ENCODE peak calls at places on chromosomes 2 and 18, in five cellular contexts. W is psoas muscle; A is upper lobe of right lung; B is CD4-positive, alpha-beta memory T cell; U is tibial artery. I is an unnamed sample.

GRCh38 chr2:61993422-61994024 is 88.0 kb downstream of the COMMD1 start:
- DNase-seq in W (no peak), A (no peak), B (peak; percentile 6), U (no peak), I (no peak)

GRCh38 chr2:178469219-178469849 is 9.1 kb downstream of the FKBP7 start:
- DNase-seq in W (no peak), A (no peak), B (no peak), U (no peak), I (no peak)

GRCh38 chr18:49444599-49444998 is 15.8 kb downstream of the DYM start:
- DNase-seq in W (no peak), A (no peak), B (no peak), U (no peak), I (no peak)

GRCh38 chr2:203783496-203784203 is 77.2 kb downstream of the CD28 start:
- DNase-seq in W (no peak), A (no peak), B (no peak), U (no peak), I (no peak)

GRCh38 chr18:56889621-56890020 is 238.5 kb downstream of the WDR7 start:
- DNase-seq in W (no peak), A (no peak), B (no peak), U (no peak), I (no peak)

GRCh38 chr2:220434365-220434764 is 806.9 kb downstream of the SLC4A3 start:
- DNase-seq in W (no peak), A (no peak), B (no peak), U (no peak), I (no peak)

GRCh38 chr2:127007652-127008051 is 99.3 kb downstream of the BIN1 start:
- DNase-seq in W (no peak), A (no peak), B (no peak), U (no peak), I (no peak)

GRCh38 chr2:145743016-145743415 is 1223.1 kb upstream of the ZEB2 start:
- DNase-seq in W (no peak), A (no peak), B (no peak), U (no peak), I (no peak)

GRCh38 chr2:82803307-82803706 is 1655.8 kb downstream of the SUCLG1 start:
- DNase-seq in W (no peak), A (no peak), B (no peak), U (no peak), I (no peak)

GRCh38 chr2:111668741-111669140 is 215.3 kb downstream of the ANAPC1 start:
- DNase-seq in W (no peak), A (no peak), B (no peak), U (no peak), I (no peak)

GRCh38 chr2:119475225-119475856 is 43.7 kb downstream of the TMEM37 start:
- DNase-seq in W (no peak), A (no peak), B (no peak), U (no peak), I (peak; percentile 67)

GRCh38 chr18:63518178-63519012 is 23.8 kb upstream of the SERPINB12 start:
- DNase-seq in W (no peak), A (no peak), B (peak; percentile 44), U (peak; percentile 50), I (no peak)

GRCh38 chr2:20172273-20173052 is 52.5 kb downstream of the SDC1 start:
- DNase-seq in W (no peak), A (peak; percentile 80), B (no peak), U (no peak), I (no peak)

GRCh38 chr2:171706152-171706803 is 19.0 kb downstream of the DYNC1I2 start:
- DNase-seq in W (no peak), A (no peak), B (peak; percentile 32), U (no peak), I (no peak)

GRCh38 chr2:219400562-219400961 is 12.8 kb upstream of the DNPEP start:
- DNase-seq in W (no peak), A (no peak), B (no peak), U (no peak), I (no peak)

GRCh38 chr2:695111-695510 is 17.9 kb upstream of the TMEM18 start:
- DNase-seq in W (peak; percentile 56), A (no peak), B (no peak), U (no peak), I (no peak)

GRCh38 chr2:237698338-237698694 is 70.9 kb downstream of the LRRFIP1 start:
- DNase-seq in W (no peak), A (peak; percentile 35), B (no peak), U (no peak), I (peak; percentile 45)

GRCh38 chr18:61154866-61155265 is 178.4 kb upstream of the CDH20 start:
- DNase-seq in W (no peak), A (no peak), B (no peak), U (no peak), I (no peak)

GRCh38 chr2:15230599-15231192 is 330.4 kb downstream of the NBAS start:
- DNase-seq in W (no peak), A (no peak), B (no peak), U (no peak), I (no peak)

GRCh38 chr2:150133623-150134022 is 353.8 kb downstream of the RND3 start:
- DNase-seq in W (no peak), A (no peak), B (no peak), U (no peak), I (no peak)

GRCh38 chr18:55838322-55838721 is 250.3 kb upstream of the TCF4 start:
- DNase-seq in W (no peak), A (no peak), B (no peak), U (no peak), I (no peak)

GRCh38 chr18:31513189-31513907 is 15.4 kb downstream of the DSG2 start:
- DNase-seq in W (no peak), A (no peak), B (no peak), U (no peak), I (no peak)

GRCh38 chr18:64110692-64111480 is 38.0 kb downstream of the LINC00305 start:
- DNase-seq in W (no peak), A (no peak), B (no peak), U (no peak), I (no peak)

GRCh38 chr2:44975571-44976450 is 33.4 kb downstream of the SIX2 start:
- DNase-seq in W (no peak), A (no peak), B (no peak), U (no peak), I (no peak)

GRCh38 chr2:170350929-170351826 is 173.2 kb downstream of the MYO3B start:
- DNase-seq in W (no peak), A (no peak), B (no peak), U (no peak), I (no peak)

GRCh38 chr2:170354855-170355649 is 177.1 kb downstream of the MYO3B start:
- DNase-seq in W (no peak), A (no peak), B (peak; percentile 10), U (no peak), I (no peak)

GRCh38 chr2:170359466-170359865 is 181.5 kb downstream of the MYO3B start:
- DNase-seq in W (no peak), A (no peak), B (no peak), U (no peak), I (no peak)

DNA sequence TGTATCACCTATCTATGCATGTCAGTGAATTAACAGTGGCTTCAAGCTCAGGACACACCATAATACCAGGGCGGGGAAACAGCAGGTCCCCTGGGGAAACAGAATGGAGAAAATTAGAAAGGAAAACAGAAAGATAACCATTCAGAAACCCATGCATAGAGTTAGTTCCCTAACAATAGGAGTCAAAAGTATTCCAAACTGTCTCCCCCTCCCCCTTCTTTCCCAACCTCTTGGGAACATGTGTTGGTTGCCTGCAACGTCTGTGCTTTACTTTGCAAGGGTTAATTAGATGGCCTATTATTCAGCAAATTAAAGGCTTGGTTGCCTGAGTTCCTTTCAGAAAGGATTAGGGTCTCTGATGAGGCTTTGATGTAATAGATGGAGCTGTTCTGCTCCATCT is 176.5 kb downstream of the MYO3B start:
- DNase-seq in W (no peak), A (no peak), B (no peak), U (no peak), I (no peak)
- H3K4me3 ChIP-seq in W (no peak overlapping the region), A (no peak overlapping the region), B (no peak overlapping the region), U (no peak overlapping the region), I (no peak overlapping the region)

DNA sequence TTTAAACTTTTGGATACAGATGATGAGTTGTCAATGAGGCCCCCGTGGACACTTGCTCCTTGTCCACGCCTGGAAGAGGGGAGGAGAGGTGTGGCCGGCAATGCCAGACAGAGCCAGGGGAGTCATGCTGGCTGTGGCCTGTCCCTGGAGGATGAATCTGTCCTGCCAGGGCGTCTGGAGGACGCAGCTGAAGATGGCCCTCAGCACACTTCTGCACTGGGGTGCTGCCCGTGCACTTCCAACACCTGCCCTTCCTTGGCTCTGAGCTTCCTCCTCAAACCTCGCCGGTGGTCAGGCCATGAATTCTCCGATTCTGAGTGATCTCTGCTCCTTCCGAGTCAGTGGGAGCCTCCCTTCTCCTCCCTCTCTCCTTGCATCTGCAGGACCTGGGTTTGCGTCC is 56.4 kb downstream of the KCNF1 start:
- DNase-seq in W (no peak), A (no peak), B (no peak), U (no peak), I (no peak)
- H3K27me3 ChIP-seq in W (no peaks in the 10 kb centered on the region), A (peaks cover 13% of the 10 kb centered on the region), B (no peaks in the 10 kb centered on the region), U (no peaks in the 10 kb centered on the region), I (peaks cover 23% of the 10 kb centered on the region)

GRCh38 chr2:232309592-232309991 is 69.0 kb upstream of the ALPP start:
- DNase-seq in W (no peak), A (no peak), B (no peak), U (no peak), I (no peak)
- H3K4me3 ChIP-seq in W (no peak overlapping the region), A (no peak overlapping the region), B (no peak overlapping the region), U (no peak overlapping the region), I (no peak overlapping the region)

GRCh38 chr2:71905205-71905604 is 242.5 kb downstream of the CYP26B1 start:
- DNase-seq in W (no peak), A (no peak), B (no peak), U (no peak), I (no peak)
- H3K27me3 ChIP-seq in W (no peaks in the 10 kb centered on the region), A (no peaks in the 10 kb centered on the region), B (no peaks in the 10 kb centered on the region), U (no peaks in the 10 kb centered on the region), I (peaks cover 22% of the 10 kb centered on the region)

DNA sequence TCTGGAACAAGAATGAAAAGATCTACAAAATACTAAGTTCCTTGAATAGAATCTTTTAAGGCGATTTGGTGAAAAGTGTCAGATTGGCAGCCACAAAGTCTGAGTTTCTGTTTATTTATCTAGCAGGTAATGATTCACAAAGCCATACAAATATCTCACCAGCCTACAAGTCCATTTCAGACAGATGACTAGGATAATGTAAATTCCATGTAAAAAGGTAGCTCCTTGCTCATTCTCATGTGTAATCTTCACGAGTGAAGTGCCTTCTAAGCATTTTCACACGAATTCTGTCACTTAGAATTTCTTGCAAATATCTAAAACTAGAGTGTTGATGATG is 221.8 kb upstream of the RBBP8 start:
- DNase-seq in W (no peak), A (no peak), B (no peak), U (no peak), I (no peak)
- H3K4me3 ChIP-seq in W (no peak overlapping the region), A (peak overlapping the region; percentile 43), B (no peak overlapping the region), U (peak overlapping the region; percentile 50), I (peak overlapping the region; percentile 37)

I was measured in suprapubic skin.